ENCODE peak calls at places on chromosomes 6 and 20, in nine cellular contexts. O is heart right ventricle; G is nucleus accumbens; H is cardiac muscle cell; T is OCI-LY7; K is effector CD8-positive, alpha-beta T cell; N is astrocyte of the spinal cord; A is AG20443; U is HuH-7. E is an unnamed sample.

GRCh38 chr6:109336221-109336955 is 45.9 kb downstream of the CD164 start:
- DNase-seq in G (no peak), H (no peak), T (no peak), U (no peak), N (peak), K (no peak), O (peak), A (peak), E (peak)

GRCh38 chr6:116529466-116529969 is 16.0 kb downstream of the TRAPPC3L start:
- DNase-seq in O (no peak), H (no peak), A (no peak), K (no peak), T (no peak), N (no peak), G (no peak), U (no peak), E (no peak)

GRCh38 chr6:73606428-73606827 is 47.4 kb downstream of the SLC17A5 start:
- DNase-seq in U (no peak), N (no peak), O (no peak), T (no peak), A (no peak), H (no peak), G (no peak), K (no peak), E (no peak)

GRCh38 chr6:104017410-104018381 is 842.0 kb downstream of the HACE1 start:
- DNase-seq in U (no peak), N (no peak), A (no peak), O (no peak), T (no peak), G (no peak), H (no peak), K (no peak), E (no peak)

GRCh38 chr6:151881231-151881630 is 73.7 kb downstream of the ESR1 start:
- DNase-seq in G (no peak), H (no peak), T (no peak), K (no peak), O (no peak), A (no peak), U (no peak), N (no peak), E (no peak)

GRCh38 chr6:55528624-55529023 is 50.4 kb downstream of the HMGCLL1 start:
- DNase-seq in T (peak), A (no peak), U (no peak), G (no peak), O (no peak), K (no peak), H (no peak), N (peak), E (no peak)

GRCh38 chr6:105519954-105520353 is 117.1 kb upstream of the PREP start:
- DNase-seq in U (no peak), K (no peak), O (no peak), H (no peak), N (no peak), T (no peak), A (no peak), G (no peak), E (no peak)

GRCh38 chr6:126113261-126113660 is 126.9 kb downstream of the TRMT11 start:
- DNase-seq in A (no peak), O (no peak), H (no peak), T (no peak), U (no peak), N (no peak), K (no peak), G (no peak), E (no peak)

GRCh38 chr20:53028337-53029007 is 56.3 kb downstream of the TSHZ2 start:
- DNase-seq in T (no peak), K (no peak), N (no peak), A (no peak), G (no peak), U (no peak), H (no peak), O (no peak), E (no peak)

GRCh38 chr6:144156334-144156733 is 6.0 kb downstream of the STX11 start:
- DNase-seq in G (no peak), N (no peak), O (no peak), T (no peak), U (no peak), K (no peak), H (no peak), A (no peak), E (no peak)

GRCh38 chr6:26020983-26021349 is 58.4 kb downstream of the TRIM38 start:
- DNase-seq in H (peak), N (peak), O (peak), A (no peak), T (no peak), U (no peak), K (peak), G (peak), E (no peak)

GRCh38 chr6:37615564-37616340 is 81.9 kb downstream of the MDGA1 start:
- DNase-seq in H (no peak), N (peak), T (no peak), G (no peak), U (no peak), A (peak), K (no peak), O (no peak), E (no peak)

GRCh38 chr20:8756410-8756809 is 312.5 kb upstream of the PLCB4 start:
- DNase-seq in U (no peak), O (peak), G (no peak), K (no peak), T (no peak), A (peak), H (no peak), N (peak), E (peak)

E was measured in dermis microvascular lymphatic vessel endothelial cell.